ENCODE peak calls at places on chromosomes 11 and 22, in seven cellular contexts. S is foreskin fibroblast, Q is upper lobe of right lung, X is mammary epithelial cell, B is mesenchymal stem cell, K is PC-9, I is neural progenitor cell. F is an unnamed sample.

GRCh38 chr11:11022126-11022730 is 164.4 kb upstream of the ZBED5 start:
- DNase-seq in S (no peak), K (no peak), B (no peak), I (no peak), X (no peak), Q (no peak), F (peak)

GRCh38 chr11:44753965-44754645 is 27.3 kb downstream of the TSPAN18 start:
- DNase-seq in S (no peak), X (peak), B (no peak), I (no peak), Q (no peak), K (no peak), F (no peak)

GRCh38 chr11:94521684-94522083 is 9.4 kb downstream of the C11orf97 start:
- DNase-seq in K (no peak), B (no peak), I (peak), S (no peak), Q (no peak), X (no peak), F (peak)

GRCh38 chr22:23182289-23183106 is 2.2 kb downstream of the BCR start:
- DNase-seq in Q (no peak), X (peak), I (peak), S (no peak), B (peak), K (peak), F (no peak)

GRCh38 chr11:3808846-3809623 is 675 bp downstream of the PGAP2 start:
- DNase-seq in I (peak), X (peak), Q (no peak), S (peak), K (peak), B (peak), F (peak)

GRCh38 chr22:37061611-37062365 is 10.2 kb downstream of the KCTD17 start:
- DNase-seq in K (no peak), B (no peak), X (no peak), I (no peak), S (no peak), Q (no peak), F (no peak)

GRCh38 chr11:17683378-17684161 is 35.8 kb upstream of the MYOD1 start:
- DNase-seq in S (peak), I (no peak), K (peak), X (peak), Q (no peak), B (peak), F (peak)

GRCh38 chr11:2996976-2997375 is 4.8 kb upstream of the NAP1L4 start:
- DNase-seq in I (no peak), Q (no peak), X (no peak), S (no peak), B (no peak), K (no peak), F (no peak)

GRCh38 chr22:23178512-23179254 is 1.6 kb upstream of the BCR start:
- DNase-seq in X (peak), K (peak), Q (peak), B (peak), S (peak), I (peak), F (peak)

GRCh38 chr11:54558407-54558806 is 45.4 kb downstream of the OR4C46 start:
- DNase-seq in K (no peak), I (no peak), S (no peak), B (no peak), Q (no peak), X (no peak), F (no peak)

GRCh38 chr11:60947666-60948065 is 4.3 kb downstream of the SLC15A3 start:
- DNase-seq in I (no peak), K (no peak), S (no peak), X (no peak), Q (no peak), B (no peak), F (no peak)

GRCh38 chr22:38519453-38520250 is 13.5 kb upstream of the DDX17 start:
- DNase-seq in Q (no peak), K (no peak), X (no peak), I (no peak), B (no peak), S (no peak), F (no peak)

GRCh38 chr22:25909988-25910387 is 168.0 kb downstream of the MYO18B start:
- DNase-seq in X (no peak), I (no peak), Q (no peak), S (no peak), K (no peak), B (no peak), F (no peak)

GRCh38 chr22:46798366-46799057 is 36.1 kb downstream of the TBC1D22A start:
- DNase-seq in X (peak), S (peak), B (peak), K (peak), I (peak), Q (peak), F (peak)

GRCh38 chr11:117189191-117189940 is 9.8 kb upstream of the TAGLN start:
- DNase-seq in S (no peak), I (no peak), B (no peak), K (no peak), X (no peak), Q (peak), F (no peak)

GRCh38 chr11:5476184-5476819 is 12.2 kb upstream of the OR52D1 start:
- DNase-seq in I (peak), Q (no peak), S (peak), K (peak), B (peak), X (peak), F (peak)

GRCh38 chr11:26704249-26704648 is 17.6 kb downstream of the SLC5A12 start:
- DNase-seq in Q (no peak), K (peak), B (peak), S (no peak), X (peak), I (no peak), F (no peak)

GRCh38 chr11:92277871-92278270 is 53.3 kb downstream of the FAT3 start:
- DNase-seq in K (peak), B (no peak), S (no peak), X (peak), I (no peak), Q (no peak), F (no peak)

GRCh38 chr11:93904711-93905110 is 54.3 kb upstream of the VSTM5 start:
- DNase-seq in K (no peak), X (no peak), I (no peak), S (no peak), B (no peak), Q (no peak), F (no peak)

GRCh38 chr22:23085785-23086184 is 15.5 kb downstream of the GNAZ start:
- DNase-seq in S (no peak), B (no peak), X (no peak), Q (no peak), I (peak), K (no peak), F (no peak)

GRCh38 chr11:45339754-45340519 is 53.8 kb upstream of the SYT13 start:
- DNase-seq in B (peak), S (peak), X (peak), K (peak), I (peak), Q (peak), F (peak)

GRCh38 chr11:57543601-57544000 is 6.2 kb downstream of the SMTNL1 start:
- DNase-seq in X (no peak), I (no peak), K (peak), Q (no peak), B (no peak), S (no peak), F (no peak)

GRCh38 chr22:48897959-48898358 is 929.7 kb downstream of the BRD1 start:
- DNase-seq in B (no peak), K (no peak), S (no peak), Q (peak), I (no peak), X (no peak), F (no peak)

GRCh38 chr11:78541537-78541936 is 33.1 kb downstream of the NARS2 start:
- DNase-seq in B (no peak), I (no peak), S (no peak), X (no peak), Q (no peak), K (no peak), F (no peak)

GRCh38 chr22:36325163-36326031 is 62.4 kb downstream of the MYH9 start:
- DNase-seq in K (peak), X (peak), S (peak), Q (peak), B (peak), I (no peak), F (peak)

GRCh38 chr11:45455536-45455935 is 169.4 kb upstream of the SYT13 start:
- DNase-seq in Q (no peak), B (no peak), K (no peak), I (no peak), S (peak), X (no peak), F (peak)

GRCh38 chr11:5280582-5281102 is 10.9 kb upstream of the HBE1 start:
- DNase-seq in X (peak), Q (no peak), K (peak), B (peak), S (peak), I (peak), F (peak)

GRCh38 chr11:128411812-128412211 is 175.5 kb downstream of the ETS1 start:
- DNase-seq in Q (no peak), K (no peak), B (no peak), I (no peak), X (no peak), S (no peak), F (no peak)

GRCh38 chr11:128409476-128409875 is 177.9 kb downstream of the ETS1 start:
- DNase-seq in K (peak), S (peak), B (no peak), Q (no peak), I (no peak), X (peak), F (peak)

GRCh38 chr11:128415539-128415938 is 171.8 kb downstream of the ETS1 start:
- DNase-seq in S (no peak), K (no peak), X (peak), Q (no peak), I (no peak), B (no peak), F (no peak)

GRCh38 chr11:128411149-128411548 is 176.2 kb downstream of the ETS1 start:
- DNase-seq in B (no peak), I (no peak), K (no peak), X (no peak), S (no peak), Q (no peak), F (no peak)

GRCh38 chr11:128412847-128413791 is 174.2 kb downstream of the ETS1 start:
- DNase-seq in X (no peak), B (no peak), S (no peak), I (no peak), K (no peak), Q (no peak), F (no peak)
- H3K4me3 ChIP-seq in X (no peak), B (no peak), S (no peak), I (no peak), K (no peak), Q (no peak), F (no peak)

DNA sequence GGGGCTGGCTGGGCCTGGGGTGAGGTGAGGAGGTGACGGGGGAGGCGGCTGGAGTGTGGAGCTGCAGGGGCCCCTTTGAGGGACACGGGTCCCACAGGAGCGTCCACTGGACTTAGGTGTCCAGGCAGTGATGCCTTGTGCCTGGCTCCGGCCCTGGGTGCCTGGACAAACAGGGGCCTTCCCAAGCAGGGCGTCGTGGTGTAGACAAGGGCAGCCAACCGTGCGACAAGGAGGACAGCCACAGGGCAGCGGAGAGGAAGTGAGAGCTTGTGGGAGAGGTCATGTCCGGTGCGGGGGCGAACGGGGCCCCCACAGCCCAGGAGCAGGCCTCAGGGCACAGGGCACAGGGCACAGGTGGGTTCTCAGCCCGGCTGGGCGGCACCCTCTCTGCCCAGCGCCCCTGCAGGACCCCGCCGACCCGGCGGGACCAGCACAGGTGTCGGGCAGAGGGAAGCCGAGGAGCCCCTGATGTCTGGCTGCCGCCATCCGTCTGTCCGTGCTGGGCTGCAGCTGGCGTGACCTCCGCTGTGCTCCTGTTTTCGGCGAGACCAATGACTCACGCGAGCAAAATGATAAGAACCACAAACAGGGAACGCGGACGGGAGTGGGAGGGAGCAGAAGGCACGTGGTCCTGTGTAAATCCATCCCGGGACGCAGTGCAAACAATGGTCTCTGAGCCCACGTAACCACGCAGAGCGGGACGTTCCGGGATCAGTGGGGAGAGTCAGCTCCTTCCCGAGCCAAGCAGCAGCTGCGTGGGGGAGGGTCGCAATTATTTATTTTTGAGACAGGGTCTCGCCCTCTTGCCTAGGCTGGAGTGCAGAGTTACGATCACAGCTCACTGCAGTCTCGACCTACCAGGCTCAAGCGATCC is 49.1 kb upstream of the A4GALT start:
- DNase-seq in B (peak), S (peak), X (no peak), I (peak), Q (peak), K (peak), F (peak)
- H3K4me3 ChIP-seq in B (peak), S (no peak), X (no peak), I (no peak), Q (peak), K (no peak), F (peak)

DNA sequence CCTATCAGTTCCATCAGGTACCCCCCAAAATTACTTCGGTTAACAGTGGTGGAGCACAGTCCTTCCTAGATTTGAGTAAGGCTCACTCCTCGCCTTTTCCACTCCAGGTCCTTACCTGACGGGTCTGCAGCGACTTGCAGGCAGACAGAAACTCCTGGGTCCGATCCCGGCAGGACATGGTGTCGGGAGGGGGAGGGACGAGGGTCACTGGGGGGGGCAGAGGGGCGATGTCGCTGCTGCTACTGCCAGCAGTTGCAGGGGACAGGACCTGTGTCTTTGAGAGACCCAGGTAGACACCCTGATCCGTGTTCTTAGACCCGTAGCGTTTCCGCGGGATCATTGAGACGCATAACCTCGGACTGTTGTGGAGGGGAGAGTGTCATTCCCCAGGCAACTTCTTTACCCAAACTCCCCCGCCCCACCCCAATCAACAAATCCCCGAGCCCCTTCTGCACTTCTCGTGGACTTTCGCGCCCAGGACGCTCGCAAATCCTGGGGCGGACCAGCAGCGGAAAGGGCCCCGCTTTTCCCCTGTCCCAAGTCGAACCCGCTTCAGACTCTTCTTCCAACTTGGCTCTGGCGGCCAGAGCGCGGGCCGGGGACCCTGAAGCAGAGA is 839 bp downstream of the STX5 start:
- DNase-seq in Q (no peak), B (no peak), K (no peak), I (peak), X (no peak), S (peak), F (no peak)
- H3K4me3 ChIP-seq in Q (peak), B (peak), K (peak), I (peak), X (peak), S (peak), F (peak)

GRCh38 chr11:72582206-72583176 is 91.7 kb downstream of the PDE2A start:
- DNase-seq in I (no peak), Q (peak), B (no peak), K (no peak), S (no peak), X (no peak), F (no peak)

GRCh38 chr11:72584293-72584921 is 89.8 kb downstream of the PDE2A start:
- DNase-seq in I (peak), S (peak), B (no peak), X (no peak), K (no peak), Q (peak), F (peak)

GRCh38 chr11:72584933-72585597 is 89.2 kb downstream of the PDE2A start:
- DNase-seq in S (no peak), B (no peak), K (no peak), X (no peak), Q (no peak), I (no peak), F (no peak)

GRCh38 chr11:72583177-72583553 is 91.1 kb downstream of the PDE2A start:
- DNase-seq in B (no peak), K (no peak), Q (peak), I (no peak), X (no peak), S (no peak), F (no peak)

DNA sequence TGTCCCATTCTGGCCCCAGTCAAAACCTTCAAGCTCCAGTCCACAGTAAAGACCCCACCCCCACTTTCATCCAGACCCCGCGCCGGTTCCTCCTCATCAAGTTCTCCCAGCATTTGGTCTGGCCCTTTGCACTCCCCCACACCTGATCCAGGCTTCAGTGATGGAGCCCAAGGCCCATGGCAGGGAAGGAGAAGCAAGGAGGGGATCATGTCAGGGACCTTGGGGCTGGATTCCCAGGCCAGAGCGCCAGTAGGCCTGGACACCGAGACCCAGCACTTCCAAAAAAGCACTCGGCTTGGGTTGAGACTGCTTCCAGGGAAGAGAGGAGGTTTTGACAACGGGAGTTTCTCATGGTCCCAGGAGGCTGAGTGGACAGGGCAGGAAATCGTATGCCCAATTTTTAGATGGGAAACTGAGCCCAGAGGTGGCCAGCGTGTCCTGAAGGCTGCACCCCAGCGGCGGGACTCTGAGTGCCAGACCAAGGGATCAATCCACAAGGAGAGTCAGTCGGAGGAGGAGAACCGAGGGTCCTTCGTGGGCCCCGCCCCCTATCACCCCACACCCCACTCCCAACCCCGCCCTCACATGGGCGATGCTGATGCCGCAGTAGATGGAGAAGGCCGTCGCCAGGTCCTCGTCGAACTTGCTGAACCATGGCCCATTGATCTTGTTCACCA is 90.5 kb downstream of the PDE2A start:
- DNase-seq in B (no peak), X (no peak), S (no peak), I (no peak), Q (no peak), K (no peak), F (no peak)
- H3K4me3 ChIP-seq in B (no peak), X (no peak), S (no peak), I (peak), Q (no peak), K (no peak), F (no peak)

DNA sequence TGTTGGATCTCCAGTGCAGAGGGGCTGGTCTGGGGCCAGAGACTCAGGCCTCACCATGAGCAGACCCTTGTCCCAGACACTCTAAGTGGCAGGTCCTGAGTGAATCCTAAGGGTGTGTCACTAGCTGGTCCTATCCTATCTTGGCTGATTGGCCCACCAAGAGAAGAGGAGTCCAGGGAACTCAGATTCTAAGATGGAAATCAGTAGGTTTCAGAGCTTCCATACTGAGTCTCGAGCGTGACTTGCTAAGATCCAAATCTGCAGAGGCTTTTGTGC is 10.9 kb downstream of the POU2AF1 start:
- DNase-seq in I (no peak), B (no peak), X (no peak), K (no peak), Q (no peak), S (no peak), F (no peak)
- H3K4me3 ChIP-seq in I (no peak), B (no peak), X (no peak), K (no peak), Q (no peak), S (no peak), F (no peak)

GRCh38 chr22:40928657-40929056 is 22.5 kb upstream of the RBX1 start:
- DNase-seq in X (no peak), B (no peak), I (no peak), Q (no peak), S (no peak), K (no peak), F (no peak)

GRCh38 chr22:40919446-40919845 is 31.7 kb upstream of the RBX1 start:
- DNase-seq in B (no peak), K (no peak), Q (no peak), I (no peak), X (no peak), S (no peak), F (no peak)

GRCh38 chr22:40920526-40920925 is 30.7 kb upstream of the RBX1 start:
- DNase-seq in B (peak), S (no peak), K (no peak), Q (no peak), X (no peak), I (no peak), F (peak)

GRCh38 chr22:40922484-40923303 is 28.5 kb upstream of the RBX1 start:
- DNase-seq in Q (no peak), I (peak), S (peak), X (peak), K (no peak), B (peak), F (peak)
- H3K4me3 ChIP-seq in Q (no peak), I (no peak), S (no peak), X (no peak), K (no peak), B (no peak), F (no peak)

GRCh38 chr11:114340311-114341131 is 44.3 kb downstream of the NNMT start:
- DNase-seq in X (peak), B (peak), Q (peak), K (peak), I (peak), S (peak), F (peak)
- H3K4me3 ChIP-seq in X (peak), B (peak), Q (peak), K (no peak), I (no peak), S (peak), F (peak)

DNA sequence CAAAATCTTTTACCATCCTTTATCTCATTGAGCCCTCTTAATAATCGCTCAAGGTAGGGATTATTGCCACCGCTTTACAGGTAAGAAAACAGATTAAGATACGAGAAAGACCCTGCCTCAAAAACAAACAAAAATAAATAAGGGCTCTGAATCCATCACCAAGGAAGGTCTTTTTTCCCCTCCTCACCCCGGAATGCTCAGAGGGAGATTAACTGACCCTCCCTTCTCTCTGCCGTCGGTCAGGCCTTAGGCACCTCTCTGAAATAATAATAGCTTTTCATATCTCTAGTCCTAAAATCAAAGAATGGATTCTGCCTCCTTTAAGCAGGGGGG is 620 bp upstream of the ATG2A start:
- DNase-seq in Q (no peak), I (peak), S (no peak), K (no peak), X (no peak), B (no peak), F (no peak)
- H3K4me3 ChIP-seq in Q (peak), I (peak), S (peak), K (peak), X (peak), B (peak), F (peak)

F was measured in fibroblast of mammary gland.